ENCODE peak calls at places on chromosomes 3 and 15, in six cellular contexts. H, B, Q, J, I and M are unnamed samples.

GRCh38 chr15:64045774-64046346 is 425 bp downstream of the DAPK2 start:
- DNase-seq in H (peak), B (no peak), Q (no peak), J (peak), I (peak), M (no peak)

GRCh38 chr3:108088697-108089096 is 2.1 kb downstream of the CD47 start:
- DNase-seq in H (no peak), B (no peak), Q (peak), J (no peak), I (no peak), M (no peak)

GRCh38 chr3:12294885-12295580 is 6.2 kb downstream of the PPARG start:
- DNase-seq in H (no peak), B (peak), Q (no peak), J (no peak), I (no peak), M (no peak)

GRCh38 chr3:189394599-189395121 is 222.9 kb downstream of the TPRG1 start:
- DNase-seq in H (no peak), B (no peak), Q (no peak), J (no peak), I (no peak), M (no peak)

GRCh38 chr3:172550347-172550943 is 27.2 kb upstream of the TNFSF10 start:
- DNase-seq in H (no peak), B (peak), Q (no peak), J (no peak), I (no peak), M (peak)

GRCh38 chr15:63752979-63753378 is 80.8 kb downstream of the HERC1 start:
- DNase-seq in H (no peak), B (no peak), Q (no peak), J (no peak), I (no peak), M (no peak)

GRCh38 chr3:158659454-158660237 is 12.8 kb downstream of the LXN start:
- DNase-seq in H (no peak), B (peak), Q (peak), J (peak), I (peak), M (peak)

GRCh38 chr15:65530318-65531111 is at the start of gene HACD3:
- DNase-seq in H (peak), B (peak), Q (peak), J (peak), I (peak), M (peak)

GRCh38 chr3:152322756-152323155 is 54.0 kb downstream of the MBNL1 start:
- DNase-seq in H (no peak), B (peak), Q (peak), J (no peak), I (no peak), M (no peak)

GRCh38 chr3:69934398-69934797 is 65.1 kb upstream of the SAMMSON start:
- DNase-seq in H (no peak), B (no peak), Q (no peak), J (no peak), I (no peak), M (no peak)

GRCh38 chr3:159128628-159129027 is 326.8 kb downstream of the MFSD1 start:
- DNase-seq in H (no peak), B (peak), Q (no peak), J (no peak), I (no peak), M (no peak)

GRCh38 chr15:25171111-25171811 is 216.5 kb downstream of the SNRPN start:
- DNase-seq in H (peak), B (no peak), Q (no peak), J (peak), I (peak), M (no peak)

GRCh38 chr15:36882487-36883108 is 217.8 kb downstream of the MEIS2 start:
- DNase-seq in H (no peak), B (no peak), Q (no peak), J (no peak), I (peak), M (no peak)

GRCh38 chr3:31343075-31343474 is 189.7 kb upstream of the STT3B start:
- DNase-seq in H (no peak), B (no peak), Q (no peak), J (no peak), I (no peak), M (no peak)

GRCh38 chr3:61009025-61009424 is 242.2 kb downstream of the FHIT start:
- DNase-seq in H (peak), B (no peak), Q (no peak), J (peak), I (no peak), M (no peak)

GRCh38 chr3:104521606-104522336 is 844.9 kb upstream of the ALCAM start:
- DNase-seq in H (peak), B (no peak), Q (peak), J (no peak), I (no peak), M (no peak)

GRCh38 chr3:188830955-188831354 is 340.8 kb upstream of the TPRG1 start:
- DNase-seq in H (no peak), B (no peak), Q (no peak), J (no peak), I (no peak), M (no peak)

GRCh38 chr3:105388199-105388598 is 21.5 kb downstream of the ALCAM start:
- DNase-seq in H (no peak), B (no peak), Q (no peak), J (no peak), I (no peak), M (no peak)

GRCh38 chr3:148211725-148212124 is 486.0 kb upstream of the AGTR1 start:
- DNase-seq in H (no peak), B (no peak), Q (no peak), J (no peak), I (no peak), M (no peak)

GRCh38 chr3:192515661-192516040 is 211.7 kb downstream of the FGF12 start:
- DNase-seq in H (no peak), B (peak), Q (no peak), J (no peak), I (no peak), M (no peak)

GRCh38 chr15:60961541-60961940 is 267.6 kb downstream of the RORA start:
- DNase-seq in H (no peak), B (no peak), Q (no peak), J (no peak), I (no peak), M (no peak)

GRCh38 chr3:31882895-31883294 is 98.2 kb downstream of the OSBPL10 start:
- DNase-seq in H (no peak), B (no peak), Q (no peak), J (no peak), I (no peak), M (no peak)

GRCh38 chr3:68018275-68018674 is 363.9 kb upstream of the SUCLG2 start:
- DNase-seq in H (no peak), B (no peak), Q (no peak), J (no peak), I (no peak), M (no peak)
- TF ChIP-seq CTCF in H (no peak), B (no peak), Q (peak), J (no peak), I (no peak), M (no peak)

GRCh38 chr15:30922469-30923311 is 19.0 kb downstream of the FAN1 start:
- DNase-seq in H (no peak), B (no peak), Q (no peak), J (no peak), I (no peak), M (no peak)
- H3K27ac ChIP-seq in H (no peak), B (no peak), Q (no peak), J (no peak), I (peak), M (no peak)

DNA sequence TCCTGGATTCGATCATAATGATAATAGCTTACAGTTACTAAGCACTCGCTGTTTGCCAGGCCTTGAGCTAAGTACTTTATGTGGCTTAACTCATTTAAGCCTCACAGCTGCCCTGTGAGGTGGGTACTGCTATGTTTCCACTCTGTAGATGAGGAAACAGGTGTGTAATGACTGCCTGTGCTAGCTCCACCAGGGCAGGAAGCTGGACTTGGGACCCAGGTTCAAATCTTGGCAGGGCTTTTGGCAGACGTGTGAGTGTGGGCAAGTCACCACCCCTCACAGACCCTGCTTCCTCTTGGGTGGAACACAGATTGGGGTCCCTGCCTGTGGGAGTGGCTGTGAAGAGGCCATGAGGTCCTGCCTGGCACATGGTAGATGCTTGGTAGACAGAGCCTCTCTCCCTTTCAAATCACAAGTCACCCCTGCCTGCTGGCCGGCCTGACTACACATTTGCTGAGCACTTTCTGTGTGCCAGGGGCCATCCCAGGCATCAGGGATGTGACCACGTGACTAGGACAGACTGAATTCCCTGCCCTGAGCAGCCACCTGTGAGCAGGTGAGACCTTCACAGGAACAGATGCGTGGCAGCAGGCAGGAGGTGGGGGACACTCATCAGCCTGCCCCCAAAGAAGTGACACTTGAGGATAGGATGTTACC is 3.7 kb downstream of the EFCC1 start:
- DNase-seq in H (no peak), B (no peak), Q (no peak), J (no peak), I (no peak), M (no peak)
- TF ChIP-seq CTCF in H (no peak), B (no peak), Q (no peak), J (no peak), I (no peak), M (no peak)

GRCh38 chr3:177724020-177724638 is 526.8 kb upstream of the TBL1XR1 start:
- DNase-seq in H (no peak), B (no peak), Q (no peak), J (no peak), I (peak), M (no peak)

GRCh38 chr3:177726807-177727206 is 529.5 kb upstream of the TBL1XR1 start:
- DNase-seq in H (no peak), B (no peak), Q (no peak), J (no peak), I (no peak), M (no peak)

GRCh38 chr3:177721864-177722370 is 524.6 kb upstream of the TBL1XR1 start:
- DNase-seq in H (no peak), B (no peak), Q (no peak), J (no peak), I (no peak), M (no peak)

GRCh38 chr3:177722386-177722785 is 525.1 kb upstream of the TBL1XR1 start:
- DNase-seq in H (no peak), B (no peak), Q (no peak), J (no peak), I (no peak), M (no peak)

DNA sequence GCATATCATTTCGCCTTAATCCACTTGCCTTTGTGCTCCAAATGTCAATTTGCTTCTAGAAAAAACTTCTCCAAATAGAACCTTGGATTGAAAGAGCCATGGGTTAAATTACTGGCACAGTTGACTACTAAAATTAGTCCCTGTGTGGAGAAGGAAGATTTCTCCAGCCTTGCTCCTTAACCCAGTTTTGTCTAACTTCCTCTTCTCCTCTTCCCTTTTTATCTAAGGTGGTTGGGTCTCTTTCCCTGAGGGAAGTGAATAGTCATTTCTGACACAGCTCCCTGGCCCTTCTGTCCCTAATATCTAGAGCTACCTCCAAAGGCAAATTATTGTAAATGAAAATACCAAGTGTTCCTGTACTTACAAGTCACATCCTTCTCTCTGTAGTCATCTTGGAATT is 527.9 kb upstream of the TBL1XR1 start:
- DNase-seq in H (no peak), B (no peak), Q (no peak), J (no peak), I (no peak), M (no peak)
- H3K27ac ChIP-seq in H (peak), B (no peak), Q (no peak), J (no peak), I (peak), M (no peak)

GRCh38 chr3:198062068-198062465 is 102.0 kb downstream of the LMLN start:
- DNase-seq in H (no peak), B (no peak), Q (no peak), J (no peak), I (no peak), M (no peak)
- TF ChIP-seq CTCF in H (no peak), B (no peak), Q (no peak), J (no peak), I (no peak), M (no peak)

DNA sequence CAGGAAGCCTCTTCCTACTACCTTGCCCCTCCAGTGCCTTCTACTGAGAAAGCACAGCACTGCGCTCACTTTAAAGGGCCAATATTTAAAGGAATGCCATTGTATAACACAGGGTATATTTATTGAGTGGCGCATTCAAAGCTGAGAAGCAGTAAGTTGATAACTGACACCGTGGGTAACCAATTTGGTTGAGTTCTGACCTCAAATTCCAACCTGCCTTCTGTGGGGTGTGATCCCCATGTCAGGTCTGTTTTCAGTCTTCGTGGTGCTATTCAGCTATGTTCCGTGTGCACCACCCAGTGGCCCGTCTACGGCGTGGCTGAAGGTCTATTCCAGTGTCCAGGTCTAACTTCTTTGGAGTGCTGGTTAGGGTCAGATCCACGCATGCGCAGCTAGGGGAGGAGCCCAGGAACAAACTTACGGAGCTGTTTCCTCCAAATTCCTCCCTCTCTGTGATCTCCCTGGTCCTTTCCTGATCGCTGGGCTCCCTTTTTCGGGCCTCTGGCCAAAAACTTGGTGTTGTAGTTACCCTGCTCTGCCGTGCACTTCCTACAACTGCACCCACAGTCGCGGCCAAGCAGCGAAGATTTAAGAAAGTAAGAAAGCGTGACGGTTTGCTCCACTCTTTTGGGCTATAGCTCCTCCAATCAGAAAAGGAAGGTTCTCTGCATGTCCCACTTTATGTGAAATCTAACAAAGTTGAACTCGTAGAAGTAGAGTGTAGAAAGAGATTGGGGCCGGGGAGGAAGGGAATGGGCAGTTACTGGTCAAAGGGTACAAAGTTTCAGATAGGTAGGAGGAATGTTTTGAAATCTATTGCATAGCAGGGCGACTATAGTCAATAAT is 7.7 kb downstream of the LRRC2 start:
- DNase-seq in H (peak), B (peak), Q (peak), J (peak), I (peak), M (peak)
- H3K27ac ChIP-seq in H (peak), B (peak), Q (peak), J (peak), I (peak), M (no peak)

DNA sequence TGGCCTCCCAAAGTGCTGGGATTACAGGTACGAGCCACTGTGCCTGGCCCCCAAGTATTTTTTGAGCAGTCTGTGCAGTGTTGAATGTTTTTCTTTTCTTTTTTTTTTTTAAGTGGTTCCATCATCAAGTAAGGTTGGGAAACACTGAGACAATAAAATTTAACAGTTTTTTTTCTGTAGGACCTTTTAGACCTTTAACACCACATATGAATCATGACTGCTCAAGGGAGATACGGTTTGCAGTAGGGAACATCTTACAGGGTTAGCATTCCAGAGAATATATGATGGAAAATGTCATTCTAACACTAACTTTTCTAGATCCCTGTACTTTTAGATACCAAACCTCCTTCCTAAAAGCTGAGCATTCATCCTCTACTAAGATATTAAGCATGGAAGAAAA is 41.7 kb downstream of the SNX4 start:
- DNase-seq in H (no peak), B (no peak), Q (no peak), J (no peak), I (no peak), M (no peak)
- TF ChIP-seq CTCF in H (no peak), B (no peak), Q (no peak), J (no peak), I (no peak), M (no peak)

GRCh38 chr3:42846682-42847522 is 28.8 kb downstream of the CYP8B1 start:
- DNase-seq in H (peak), B (no peak), Q (no peak), J (no peak), I (no peak), M (no peak)

GRCh38 chr3:42847731-42848130 is 27.9 kb downstream of the CYP8B1 start:
- DNase-seq in H (no peak), B (no peak), Q (no peak), J (no peak), I (no peak), M (no peak)

GRCh38 chr3:42841332-42841731 is 32.1 kb downstream of the ACKR2 start:
- DNase-seq in H (no peak), B (no peak), Q (no peak), J (no peak), I (no peak), M (no peak)

GRCh38 chr3:42843730-42844713 is 31.7 kb downstream of the CYP8B1 start:
- DNase-seq in H (no peak), B (no peak), Q (no peak), J (no peak), I (no peak), M (no peak)

DNA sequence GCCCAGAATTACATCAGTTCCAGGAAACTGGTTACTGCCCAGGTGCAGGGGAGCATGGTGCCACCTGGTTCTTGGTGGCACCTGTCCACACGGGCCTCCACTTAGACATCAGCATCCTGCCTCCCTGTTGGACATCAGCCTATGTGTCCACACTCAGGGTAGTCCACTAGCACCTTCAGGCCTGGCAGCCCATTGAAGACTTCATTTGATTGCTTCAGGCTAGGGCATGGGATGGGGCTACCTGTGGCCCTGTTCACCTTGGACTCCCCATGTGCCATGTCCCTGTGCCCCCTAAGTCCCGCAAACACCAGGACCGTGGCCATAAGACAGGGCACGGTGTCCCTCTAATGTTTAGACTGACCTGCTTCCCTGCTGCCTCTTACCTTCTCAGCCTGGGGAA is 30.9 kb downstream of the CYP8B1 start:
- DNase-seq in H (no peak), B (no peak), Q (no peak), J (no peak), I (no peak), M (no peak)
- H3K27ac ChIP-seq in H (no peak), B (no peak), Q (no peak), J (no peak), I (peak), M (no peak)